ENCODE peak calls at places on chromosomes 12 and 14, in five cellular contexts. One of them, this sample, is unnamed.

GRCh38 chr12:116213014-116213413 is 64.5 kb downstream of the MED13L start:
- DNase-seq in PC-3: no peak
- DNase-seq in HCT116: no peak
- DNase-seq in SK-N-SH: no peak
- DNase-seq in GM23248: no peak
- DNase-seq in this sample: peak; percentile 24

GRCh38 chr12:98894412-98895085 is 249.5 kb downstream of the APAF1 start:
- DNase-seq in GM23248: peak; percentile 9
- DNase-seq in SK-N-SH: peak; percentile 75
- DNase-seq in HCT116: no peak
- DNase-seq in PC-3: no peak
- DNase-seq in this sample: peak; percentile 70

GRCh38 chr14:50774542-50775267 is 56.3 kb downstream of the NIN start:
- DNase-seq in PC-3: no peak
- DNase-seq in SK-N-SH: no peak
- DNase-seq in GM23248: peak; percentile 67
- DNase-seq in HCT116: no peak
- DNase-seq in this sample: no peak

GRCh38 chr12:117803013-117803412 is 165.8 kb downstream of the KSR2 start:
- DNase-seq in HCT116: no peak
- DNase-seq in SK-N-SH: no peak
- DNase-seq in GM23248: no peak
- DNase-seq in PC-3: no peak
- DNase-seq in this sample: no peak

GRCh38 chr14:64410084-64410774 is 22.1 kb downstream of the MTHFD1 start:
- DNase-seq in HCT116: no peak
- DNase-seq in PC-3: peak; percentile 21
- DNase-seq in SK-N-SH: no peak
- DNase-seq in GM23248: peak; percentile 53
- DNase-seq in this sample: peak; percentile 53

GRCh38 chr14:67680121-67680602 is 5.7 kb upstream of the VTI1B start:
- DNase-seq in HCT116: no peak
- DNase-seq in PC-3: peak; percentile 79
- DNase-seq in SK-N-SH: no peak
- DNase-seq in GM23248: peak; percentile 93
- DNase-seq in this sample: no peak

GRCh38 chr12:753401-754237 is 1.2 kb downstream of the WNK1 start:
- DNase-seq in HCT116: no peak
- DNase-seq in SK-N-SH: peak; percentile 65
- DNase-seq in PC-3: no peak
- DNase-seq in GM23248: peak; percentile 67
- DNase-seq in this sample: peak; percentile 57

GRCh38 chr12:66288121-66288520 is 14.2 kb upstream of the HELB start:
- DNase-seq in PC-3: no peak
- DNase-seq in GM23248: no peak
- DNase-seq in HCT116: no peak
- DNase-seq in SK-N-SH: no peak
- DNase-seq in this sample: no peak

GRCh38 chr14:65256714-65257113 is 154.4 kb upstream of the MAX start:
- DNase-seq in PC-3: no peak
- DNase-seq in SK-N-SH: no peak
- DNase-seq in HCT116: no peak
- DNase-seq in GM23248: no peak
- DNase-seq in this sample: no peak

GRCh38 chr12:120905856-120906384 is 1.8 kb upstream of the SPPL3 start:
- DNase-seq in GM23248: no peak
- DNase-seq in PC-3: no peak
- DNase-seq in HCT116: no peak
- DNase-seq in SK-N-SH: peak; percentile 43
- DNase-seq in this sample: no peak

GRCh38 chr14:23114120-23114458 is 5.0 kb downstream of the CEBPE start:
- DNase-seq in SK-N-SH: no peak
- DNase-seq in GM23248: no peak
- DNase-seq in HCT116: no peak
- DNase-seq in PC-3: no peak
- DNase-seq in this sample: no peak
- H3K9ac ChIP-seq in SK-N-SH: no peak overlapping the region
- H3K9ac ChIP-seq in GM23248: no peak overlapping the region
- H3K9ac ChIP-seq in HCT116: no peak overlapping the region
- H3K9ac ChIP-seq in PC-3: no peak overlapping the region
- H3K9ac ChIP-seq in this sample: no peak overlapping the region

GRCh38 chr12:32052300-32052691 is 54.4 kb upstream of the BICD1 start:
- DNase-seq in GM23248: no peak
- DNase-seq in HCT116: no peak
- DNase-seq in PC-3: no peak
- DNase-seq in SK-N-SH: no peak
- DNase-seq in this sample: no peak

GRCh38 chr12:32049956-32050355 is 56.7 kb upstream of the BICD1 start:
- DNase-seq in GM23248: no peak
- DNase-seq in PC-3: no peak
- DNase-seq in SK-N-SH: no peak
- DNase-seq in HCT116: no peak
- DNase-seq in this sample: no peak

GRCh38 chr12:32048791-32049190 is 57.9 kb upstream of the BICD1 start:
- DNase-seq in HCT116: no peak
- DNase-seq in SK-N-SH: no peak
- DNase-seq in GM23248: no peak
- DNase-seq in PC-3: no peak
- DNase-seq in this sample: no peak

GRCh38 chr12:32053881-32054624 is 52.6 kb upstream of the BICD1 start:
- DNase-seq in PC-3: no peak
- DNase-seq in SK-N-SH: no peak
- DNase-seq in HCT116: no peak
- DNase-seq in GM23248: peak; percentile 15
- DNase-seq in this sample: no peak

DNA sequence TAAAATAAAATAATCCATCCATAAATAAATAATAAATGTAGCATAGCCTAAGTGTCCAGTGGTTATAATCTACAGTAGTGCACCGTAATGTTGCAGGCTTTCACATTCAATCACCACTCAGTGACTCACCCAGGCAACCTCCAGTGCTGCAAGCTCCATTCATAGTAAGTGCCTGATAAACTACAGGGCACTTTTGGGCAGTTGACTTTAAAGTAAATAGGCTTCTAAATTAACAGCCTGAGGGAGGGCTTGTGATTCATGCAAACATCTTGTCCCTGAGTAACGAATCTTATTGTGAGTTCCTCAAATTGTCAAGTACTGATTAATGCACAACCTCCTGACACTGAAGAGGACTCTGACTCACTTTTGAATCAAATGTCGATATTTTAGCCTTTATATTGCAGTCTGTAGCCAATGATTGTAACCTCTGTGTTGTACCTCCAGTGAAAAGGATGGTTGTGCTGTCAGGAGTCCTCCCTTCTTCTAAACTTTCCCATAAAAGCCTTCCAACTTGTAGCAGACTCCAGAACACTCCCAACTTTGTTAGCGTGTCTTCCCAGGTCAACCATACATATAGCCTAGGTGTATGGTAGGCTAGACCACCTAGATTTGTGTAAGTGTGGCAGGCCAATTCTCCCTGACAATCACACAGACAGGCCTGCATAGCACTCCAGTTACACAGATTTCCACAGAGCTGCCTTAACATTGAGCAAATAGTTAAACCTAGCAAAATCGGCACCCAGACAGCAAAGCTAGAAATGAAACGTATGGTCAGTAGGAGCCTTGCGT is 54.9 kb upstream of the BICD1 start:
- DNase-seq in SK-N-SH: no peak
- DNase-seq in PC-3: peak; percentile 95
- DNase-seq in HCT116: peak; percentile 48
- DNase-seq in GM23248: peak; percentile 95
- DNase-seq in this sample: no peak
- H3K4me2 ChIP-seq in SK-N-SH: peak overlapping the region; percentile 37
- H3K4me2 ChIP-seq in PC-3: peak overlapping the region; percentile 50
- H3K4me2 ChIP-seq in HCT116: peak overlapping the region; percentile 28
- H3K4me2 ChIP-seq in GM23248: peak overlapping the region; percentile 55
- H3K4me2 ChIP-seq in this sample: no peak overlapping the region

GRCh38 chr12:111582133-111582747 is 16.9 kb downstream of the ATXN2 start:
- DNase-seq in HCT116: no peak
- DNase-seq in PC-3: no peak
- DNase-seq in SK-N-SH: no peak
- DNase-seq in GM23248: no peak
- DNase-seq in this sample: no peak
- TF ChIP-seq EZH2phosphoT487 in HCT116: no peak
- TF ChIP-seq EZH2phosphoT487 in PC-3: no peak
- TF ChIP-seq EZH2phosphoT487 in SK-N-SH: no peak
- TF ChIP-seq EZH2phosphoT487 in GM23248: no peak
- TF ChIP-seq EZH2phosphoT487 in this sample: no peak

DNA sequence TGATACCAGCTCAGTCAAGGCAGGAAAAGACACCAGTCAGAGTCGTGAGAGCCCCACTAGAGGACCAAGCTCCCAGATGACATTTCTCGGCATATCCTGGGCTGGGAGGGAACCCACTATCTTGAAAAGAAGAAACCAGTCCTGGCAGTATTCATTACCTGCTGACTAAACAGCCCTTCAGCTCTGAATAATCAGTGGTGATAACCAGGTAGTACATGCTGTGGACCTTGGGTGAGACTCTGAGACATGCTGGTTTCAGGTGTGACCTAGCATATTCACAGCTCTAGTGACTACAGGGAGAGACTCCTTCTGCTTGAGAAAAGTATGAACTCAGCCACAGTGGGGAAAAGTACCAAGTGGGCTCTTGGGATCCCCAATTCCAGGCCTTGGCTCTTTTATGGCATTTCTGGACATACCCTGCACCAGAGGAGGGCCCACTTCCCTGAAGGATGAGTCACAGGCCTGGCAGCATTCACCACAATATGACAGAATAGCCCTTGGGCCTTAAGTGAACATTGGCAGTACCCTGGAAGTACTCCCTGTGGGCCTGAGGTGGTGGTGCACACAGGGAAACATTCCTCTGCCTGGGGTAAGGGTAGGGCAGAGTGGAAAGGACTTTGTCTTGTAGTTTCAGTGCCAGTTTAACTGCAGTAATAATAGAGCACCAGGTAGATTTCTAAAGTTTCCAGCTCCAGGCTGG is 82.6 kb upstream of the SLC38A4 start:
- DNase-seq in GM23248: peak; percentile 74
- DNase-seq in HCT116: no peak
- DNase-seq in PC-3: peak; percentile 82
- DNase-seq in SK-N-SH: no peak
- DNase-seq in this sample: no peak
- H3K9ac ChIP-seq in GM23248: no peak overlapping the region
- H3K9ac ChIP-seq in HCT116: no peak overlapping the region
- H3K9ac ChIP-seq in PC-3: no peak overlapping the region
- H3K9ac ChIP-seq in SK-N-SH: no peak overlapping the region
- H3K9ac ChIP-seq in this sample: no peak overlapping the region

GRCh38 chr12:3170423-3171194 is 93.4 kb downstream of the TSPAN9 start:
- DNase-seq in PC-3: peak; percentile 81
- DNase-seq in HCT116: peak; percentile 67
- DNase-seq in GM23248: peak; percentile 95
- DNase-seq in SK-N-SH: peak; percentile 73
- DNase-seq in this sample: no peak
- H3K4me2 ChIP-seq in PC-3: peak overlapping the region; percentile 57
- H3K4me2 ChIP-seq in HCT116: peak overlapping the region; percentile 79
- H3K4me2 ChIP-seq in GM23248: peak overlapping the region; percentile 60
- H3K4me2 ChIP-seq in SK-N-SH: peak overlapping the region; percentile 68
- H3K4me2 ChIP-seq in this sample: no peak overlapping the region